ENCODE peak calls at places on chromosomes 12 and 14, in ten cellular contexts. E is pancreas; U is fibroblast of the aortic adventitia; J is heart right ventricle; V is HFFc6; I is Peyer's patch; Y is body of pancreas; Z is CD8-positive, alpha-beta T cell; L is nephron progenitor cell; S is mesothelial cell of epicardium. M is an unnamed sample.

GRCh38 chr12:114982760-114983159 is 298.8 kb upstream of the TBX3 start:
- DNase-seq in S (no peak), L (no peak), V (no peak), Y (no peak), J (no peak), I (no peak), U (no peak), Z (no peak), E (no peak), M (peak; percentile 38)

GRCh38 chr12:109958374-109958773 is 37.8 kb downstream of the GIT2 start:
- DNase-seq in S (no peak), L (no peak), J (no peak), V (no peak), Y (no peak), E (no peak), U (no peak), Z (no peak), I (no peak), M (no peak)

GRCh38 chr12:76040461-76040860 is 8.9 kb upstream of the PHLDA1 start:
- DNase-seq in E (no peak), V (no peak), Z (no peak), I (no peak), Y (no peak), J (no peak), S (no peak), L (no peak), U (no peak), M (no peak)

GRCh38 chr12:112664569-112664968 is 127.0 kb upstream of the RPH3A start:
- DNase-seq in L (peak; percentile 80), U (peak; percentile 1), Z (no peak), Y (no peak), E (no peak), S (peak; percentile 28), I (no peak), J (no peak), V (no peak), M (peak; percentile 29)

GRCh38 chr12:74890237-74890599 is 319.4 kb downstream of the KCNC2 start:
- DNase-seq in J (no peak), Z (no peak), L (no peak), Y (peak; percentile 24), E (no peak), V (peak; percentile 90), I (no peak), S (no peak), U (peak; percentile 87), M (peak; percentile 82)

GRCh38 chr12:104263580-104264358 is 39.8 kb upstream of the EID3 start:
- DNase-seq in E (no peak), Y (no peak), L (no peak), U (peak; percentile 49), J (no peak), V (peak; percentile 20), I (no peak), S (no peak), Z (no peak), M (peak; percentile 77)

GRCh38 chr14:60775296-60775695 is 40.7 kb downstream of the MNAT1 start:
- DNase-seq in Y (no peak), L (no peak), E (no peak), J (no peak), Z (no peak), I (no peak), U (peak; percentile 69), S (no peak), V (peak; percentile 65), M (no peak)

GRCh38 chr12:89731614-89732013 is 23.0 kb upstream of the ATP2B1 start:
- DNase-seq in U (peak; percentile 85), E (no peak), Z (no peak), I (no peak), J (no peak), V (peak; percentile 69), L (no peak), S (no peak), Y (no peak), M (peak; percentile 76)

GRCh38 chr12:132593938-132594358 is 16.4 kb downstream of the LRCOL1 start:
- DNase-seq in Y (peak; percentile 82), Z (no peak), E (peak; percentile 89), V (peak; percentile 81), I (peak; percentile 49), L (peak; percentile 92), S (peak; percentile 84), U (peak; percentile 88), J (peak; percentile 91), M (peak; percentile 96)

GRCh38 chr12:130846386-130846785 is 7.3 kb upstream of the STX2 start:
- DNase-seq in L (no peak), I (no peak), S (no peak), E (no peak), J (no peak), U (peak; percentile 55), V (peak; percentile 15), Y (no peak), Z (no peak), M (no peak)

DNA sequence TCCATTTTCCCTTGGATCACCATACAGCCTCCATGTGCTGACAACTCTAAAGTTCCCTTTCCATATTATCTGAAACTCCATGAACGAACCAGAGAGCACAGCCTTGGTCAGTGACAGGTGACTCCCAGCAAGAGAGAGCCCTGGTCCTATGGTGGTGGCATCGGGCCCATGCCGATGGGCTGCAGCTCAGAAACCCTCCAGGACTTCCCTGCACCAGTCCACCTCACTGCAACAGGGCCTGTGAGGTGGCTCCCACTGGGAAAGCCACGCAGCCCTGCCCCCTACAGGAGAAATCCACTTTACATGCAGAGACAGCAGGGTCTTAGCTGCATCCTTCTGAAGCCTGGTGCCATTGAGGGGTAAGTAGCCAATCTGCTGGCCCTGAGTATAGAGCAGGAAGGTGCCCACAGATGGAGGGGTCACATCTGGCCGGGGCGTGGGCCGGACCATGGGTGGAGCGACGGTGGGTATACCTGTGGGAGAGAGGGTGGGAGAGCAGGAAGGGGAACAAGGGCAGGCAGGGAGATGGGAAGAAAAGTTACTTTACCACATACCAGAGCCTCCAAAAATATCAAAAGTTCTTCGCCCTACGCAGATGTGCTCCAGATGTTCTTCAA is 24.7 kb downstream of the RTRAF start:
- DNase-seq in Z (no peak), S (no peak), Y (no peak), L (peak; percentile 14), J (no peak), E (no peak), I (no peak), U (no peak), V (no peak), M (no peak)
- TF ChIP-seq CTCF in Z (no peak), S (peak; percentile 13), Y (no peak), L (no peak), J (peak; percentile 31), E (no peak), I (no peak), U (peak; percentile 16), V (peak; percentile 66), M (peak; percentile 19)

GRCh38 chr14:49134940-49135339 is 451.2 kb downstream of the RPS29 start:
- DNase-seq in J (no peak), Z (no peak), I (no peak), S (no peak), V (no peak), U (no peak), E (no peak), Y (no peak), L (no peak), M (no peak)
- TF ChIP-seq CTCF in J (no peak), Z (no peak), I (no peak), S (no peak), V (no peak), U (no peak), E (no peak), Y (no peak), L (no peak), M (no peak)

GRCh38 chr12:49013403-49013802 is 5.2 kb downstream of the PRKAG1 start:
- DNase-seq in Y (no peak), U (no peak), S (no peak), V (no peak), I (no peak), E (no peak), L (no peak), Z (no peak), J (no peak), M (no peak)

GRCh38 chr12:49018282-49019119 is at the start of gene PRKAG1:
- DNase-seq in Z (peak; percentile 97), U (peak; percentile 96), S (peak; percentile 87), E (peak; percentile 94), V (peak; percentile 92), J (peak; percentile 96), L (peak; percentile 94), Y (peak; percentile 94), I (peak; percentile 97), M (peak; percentile 96)

GRCh38 chr12:49017764-49018281 is 753 bp downstream of the PRKAG1 start:
- DNase-seq in Z (peak; percentile 39), I (no peak), L (no peak), S (no peak), U (no peak), V (peak; percentile 53), J (peak; percentile 68), Y (no peak), E (no peak), M (peak; percentile 42)

GRCh38 chr12:49012739-49013138 is 5.8 kb downstream of the PRKAG1 start:
- DNase-seq in Z (no peak), Y (no peak), S (no peak), V (no peak), L (no peak), I (no peak), U (peak; percentile 70), E (no peak), J (no peak), M (no peak)

GRCh38 chr12:49014547-49014946 is 4.0 kb downstream of the PRKAG1 start:
- DNase-seq in S (no peak), Z (no peak), Y (no peak), E (no peak), J (no peak), U (peak; percentile 81), I (no peak), L (no peak), V (peak; percentile 56), M (peak; percentile 9)
- TF ChIP-seq CTCF in S (no peak), Z (no peak), Y (no peak), E (no peak), J (peak; percentile 36), U (peak; percentile 63), I (no peak), L (no peak), V (peak; percentile 70), M (no peak)

GRCh38 chr12:28708918-28709371 is 440.1 kb upstream of the FAR2 start:
- DNase-seq in I (no peak), E (no peak), S (no peak), U (peak; percentile 78), J (no peak), V (peak; percentile 13), Y (no peak), Z (no peak), L (no peak), M (no peak)
- TF ChIP-seq CTCF in I (no peak), E (no peak), S (no peak), U (peak; percentile 12), J (no peak), V (no peak), Y (no peak), Z (no peak), L (no peak), M (no peak)

GRCh38 chr14:70203686-70204085 is 14.9 kb upstream of the SLC8A3 start:
- DNase-seq in S (no peak), U (no peak), J (no peak), V (no peak), E (no peak), Z (no peak), L (no peak), I (no peak), Y (no peak), M (no peak)
- TF ChIP-seq CTCF in S (no peak), U (no peak), J (no peak), V (no peak), E (no peak), Z (no peak), L (no peak), I (no peak), Y (no peak), M (no peak)